ENCODE peak calls at places on chromosomes 12 and 14, in six cellular contexts. U, K, N, L, A and R are unnamed samples.

GRCh38 chr14:37565550-37565949 is 29.5 kb downstream of the FOXA1 start:
- DNase-seq in U (no peak), K (no peak), N (no peak), L (no peak), A (no peak), R (no peak)

GRCh38 chr12:19261773-19262172 is 132.2 kb downstream of the PLEKHA5 start:
- DNase-seq in U (no peak), K (no peak), N (no peak), L (no peak), A (no peak), R (no peak)

GRCh38 chr14:103869406-103870143 is 22.2 kb upstream of the PPP1R13B start:
- DNase-seq in U (no peak), K (no peak), N (no peak), L (no peak), A (no peak), R (no peak)

GRCh38 chr12:123041811-123042655 is 61.6 kb downstream of the ARL6IP4 start:
- DNase-seq in U (peak; percentile 41), K (no peak), N (no peak), L (no peak), A (no peak), R (no peak)

GRCh38 chr14:36442824-36443241 is 77.2 kb downstream of the NKX2-1 start:
- DNase-seq in U (no peak), K (no peak), N (no peak), L (no peak), A (no peak), R (no peak)

GRCh38 chr12:46219892-46220655 is 48.8 kb downstream of the SLC38A1 start:
- DNase-seq in U (no peak), K (peak; percentile 91), N (no peak), L (no peak), A (no peak), R (no peak)

GRCh38 chr14:24178399-24179178 is 6.7 kb downstream of the REC8 start:
- DNase-seq in U (no peak), K (no peak), N (no peak), L (no peak), A (no peak), R (no peak)

GRCh38 chr12:76085159-76085868 is 829 bp upstream of the NAP1L1 start:
- DNase-seq in U (no peak), K (no peak), N (peak; percentile 19), L (no peak), A (peak; percentile 82), R (peak; percentile 15)

GRCh38 chr12:95836185-95836609 is 22.6 kb upstream of the SNRPF start:
- DNase-seq in U (no peak), K (peak; percentile 55), N (no peak), L (no peak), A (no peak), R (no peak)

GRCh38 chr14:99537399-99537798 is 56.2 kb downstream of the CCNK start:
- DNase-seq in U (peak; percentile 58), K (peak; percentile 84), N (no peak), L (no peak), A (no peak), R (no peak)

GRCh38 chr12:68800294-68800693 is 7.7 kb upstream of the MDM2 start:
- DNase-seq in U (no peak), K (no peak), N (no peak), L (no peak), A (no peak), R (no peak)

GRCh38 chr12:123891516-123892179 is 81.0 kb downstream of the CCDC92 start:
- DNase-seq in U (no peak), K (no peak), N (no peak), L (no peak), A (no peak), R (no peak)

GRCh38 chr12:27595231-27595642 is 71.2 kb downstream of the PPFIBP1 start:
- DNase-seq in U (no peak), K (peak; percentile 95), N (no peak), L (peak; percentile 62), A (no peak), R (no peak)

GRCh38 chr12:83997425-83997824 is 915.2 kb downstream of the SLC6A15 start:
- DNase-seq in U (no peak), K (no peak), N (no peak), L (no peak), A (no peak), R (no peak)

GRCh38 chr12:127293507-127294310 is 973.3 kb upstream of the TMEM132C start:
- DNase-seq in U (no peak), K (peak; percentile 74), N (peak; percentile 41), L (peak; percentile 41), A (peak; percentile 3), R (no peak)

GRCh38 chr12:132282031-132282949 is 47.1 kb downstream of the GALNT9 start:
- DNase-seq in U (peak; percentile 15), K (no peak), N (no peak), L (no peak), A (no peak), R (no peak)

GRCh38 chr12:132282950-132283771 is 46.2 kb downstream of the GALNT9 start:
- DNase-seq in U (peak; percentile 66), K (no peak), N (no peak), L (no peak), A (peak; percentile 7), R (no peak)

GRCh38 chr12:132285311-132285741 is 44.1 kb downstream of the GALNT9 start:
- DNase-seq in U (peak; percentile 64), K (no peak), N (no peak), L (no peak), A (no peak), R (no peak)

GRCh38 chr12:132284618-132285310 is 44.6 kb downstream of the GALNT9 start:
- DNase-seq in U (peak; percentile 33), K (no peak), N (no peak), L (no peak), A (no peak), R (no peak)

DNA sequence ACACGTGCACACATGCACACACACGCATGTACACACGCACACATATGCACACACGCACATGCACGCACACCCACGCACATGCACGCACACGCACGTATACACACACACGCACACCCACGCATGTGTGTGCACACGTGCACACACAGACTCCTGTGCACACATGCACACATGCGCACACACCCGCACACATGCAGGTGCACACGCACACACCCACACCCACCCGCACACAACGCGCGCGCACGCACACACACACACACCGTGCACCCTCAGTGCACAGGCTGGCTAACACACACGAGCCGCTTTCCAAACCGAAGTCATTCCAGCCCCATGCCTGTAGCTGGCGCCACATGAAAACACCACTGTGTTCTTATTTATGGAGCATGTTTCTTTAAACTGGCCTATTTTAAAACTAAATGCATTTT is 45.3 kb downstream of the GALNT9 start:
- DNase-seq in U (peak; percentile 13), K (peak; percentile 4), N (no peak), L (no peak), A (peak; percentile 4), R (no peak)
- TF ChIP-seq CTCF in U (no peak), K (peak; percentile 36), N (no peak), L (no peak), A (peak; percentile 63), R (no peak)

DNA sequence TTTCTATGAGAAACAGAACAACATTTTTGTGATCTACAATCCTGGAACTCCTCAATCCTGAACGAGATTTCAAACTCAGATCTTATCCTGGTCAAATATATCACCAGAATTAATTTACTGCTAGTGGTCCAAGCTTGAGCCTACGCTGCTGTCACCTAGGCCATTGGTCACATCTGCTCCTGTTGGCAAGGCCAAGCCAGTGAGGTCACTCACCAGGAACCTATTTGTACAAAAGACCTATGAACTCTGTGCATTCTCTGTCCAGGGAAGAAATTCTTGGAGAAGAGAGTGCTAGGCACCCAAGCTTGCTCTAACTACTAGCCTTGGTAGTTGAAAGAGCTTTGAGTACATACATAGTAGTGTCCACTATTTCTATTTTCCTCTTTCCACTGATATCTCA is 106.1 kb downstream of the SLC15A5 start:
- DNase-seq in U (no peak), K (no peak), N (no peak), L (no peak), A (no peak), R (no peak)
- TF ChIP-seq CTCF in U (no peak), K (no peak), N (no peak), L (no peak), A (no peak), R (no peak)

GRCh38 chr14:22926316-22926715 is 2.9 kb downstream of the PRMT5 start:
- DNase-seq in U (no peak), K (peak; percentile 6), N (no peak), L (no peak), A (peak; percentile 74), R (no peak)

GRCh38 chr14:22928237-22929103 is 706 bp downstream of the PRMT5 start:
- DNase-seq in U (no peak), K (no peak), N (no peak), L (no peak), A (peak; percentile 38), R (no peak)

GRCh38 chr14:22925513-22925912 is 3.7 kb downstream of the PRMT5 start:
- DNase-seq in U (no peak), K (no peak), N (no peak), L (no peak), A (no peak), R (no peak)

GRCh38 chr14:22929848-22930364 is 730 bp upstream of the PRMT5 start:
- DNase-seq in U (no peak), K (no peak), N (no peak), L (no peak), A (no peak), R (no peak)

DNA sequence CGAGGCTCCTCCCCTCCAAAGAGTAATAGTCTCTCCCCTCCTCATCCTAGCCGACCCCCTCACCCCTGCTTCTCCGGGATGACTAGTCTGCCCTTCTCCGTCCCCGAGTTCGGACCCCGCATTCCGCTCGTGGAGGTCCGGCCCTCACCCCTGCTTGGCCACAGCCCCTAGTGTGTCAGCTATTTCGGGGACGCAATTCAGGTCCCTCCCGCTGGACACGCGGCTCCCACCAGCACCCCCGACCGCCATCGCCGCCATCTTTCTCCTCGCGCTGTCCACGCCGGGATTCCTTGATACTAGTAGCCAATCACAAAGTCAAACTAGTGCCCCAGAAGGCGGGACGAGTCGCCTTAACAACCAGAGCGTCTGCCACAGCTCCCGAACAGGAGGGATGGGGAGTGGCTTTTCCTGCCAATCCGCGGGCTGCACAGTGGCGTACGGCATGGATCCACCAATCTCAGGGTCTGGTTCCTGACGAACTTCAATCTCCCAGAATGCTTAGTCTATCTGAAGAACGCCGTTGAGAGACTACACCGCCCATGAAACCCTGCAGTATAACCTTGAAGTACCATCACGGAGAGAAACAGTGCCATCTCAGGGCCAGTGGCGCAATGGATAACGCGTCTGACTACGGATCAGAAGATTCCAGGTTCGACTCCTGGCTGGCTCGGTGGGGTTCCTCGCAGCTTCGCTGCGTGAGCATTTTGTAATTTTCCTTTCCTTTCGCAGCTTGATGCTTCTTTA is at the start of gene PRMT5:
- DNase-seq in U (peak; percentile 99), K (peak; percentile 100), N (peak; percentile 96), L (peak; percentile 100), A (peak; percentile 99), R (peak; percentile 94)
- TF ChIP-seq CTCF in U (no peak), K (no peak), N (no peak), L (no peak), A (no peak), R (no peak)

DNA sequence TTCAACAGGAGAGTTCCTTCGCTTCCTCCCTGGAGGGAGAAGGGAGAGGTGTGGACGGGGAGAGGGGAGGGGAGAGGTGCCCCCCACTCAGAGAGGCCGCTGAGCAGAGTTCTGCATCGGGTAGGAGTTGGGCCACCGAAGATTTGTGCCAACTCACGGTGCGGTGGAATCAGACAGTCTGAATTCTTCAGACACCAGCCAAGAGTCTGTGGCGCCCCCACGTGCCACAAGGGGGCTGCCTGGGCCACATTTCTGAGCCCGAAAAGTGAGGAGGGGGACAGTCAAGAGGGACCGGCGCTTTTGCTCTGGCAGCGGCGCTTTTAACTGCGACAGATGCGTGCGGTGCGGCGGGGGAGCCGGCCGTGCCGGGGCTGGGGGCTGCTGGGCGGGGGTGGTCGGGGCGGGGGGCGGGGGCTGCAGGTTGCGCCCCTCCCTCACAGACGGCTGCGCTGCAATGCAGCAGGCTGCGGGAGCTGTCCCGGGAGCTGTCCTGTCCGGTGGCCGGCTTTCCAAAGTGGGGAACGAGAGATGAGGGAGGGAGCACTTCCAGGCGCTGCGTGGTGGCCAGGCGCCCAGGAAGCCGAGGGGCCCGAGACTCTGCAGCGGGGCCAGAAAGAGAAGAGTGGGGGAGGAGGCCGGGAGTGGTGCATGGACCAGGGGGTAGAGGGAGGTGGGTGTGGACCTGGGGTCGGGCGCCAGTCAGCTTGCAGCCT is 941 bp upstream of the RTL1 start:
- DNase-seq in U (peak; percentile 51), K (no peak), N (no peak), L (no peak), A (no peak), R (no peak)
- TF ChIP-seq CTCF in U (no peak), K (no peak), N (no peak), L (no peak), A (peak; percentile 42), R (no peak)